ENCODE peak calls at places on chromosomes 11 and 22, in five cellular contexts. D, W, Q, E and M are unnamed samples.

GRCh38 chr11:119055901-119056300 is 1.1 kb downstream of the HYOU1 start:
- DNase-seq in W (no peak), D (no peak), E (no peak), Q (no peak), M (no peak)

GRCh38 chr22:49294656-49295464 is 532.8 kb downstream of the BRD1 start:
- DNase-seq in E (no peak), W (no peak), Q (no peak), D (no peak), M (no peak)

GRCh38 chr22:49600891-49601431 is 226.7 kb downstream of the BRD1 start:
- DNase-seq in W (no peak), E (no peak), Q (no peak), D (no peak), M (no peak)

GRCh38 chr11:130452941-130453340 is 4.5 kb downstream of the ADAMTS15 start:
- DNase-seq in D (no peak), W (no peak), Q (peak), E (no peak), M (no peak)

GRCh38 chr11:65572356-65573043 is at the start of gene FAM89B:
- DNase-seq in D (peak), W (no peak), E (peak), Q (peak), M (no peak)

GRCh38 chr22:36419177-36419911 is 31.6 kb upstream of the MYH9 start:
- DNase-seq in E (peak), W (no peak), D (no peak), Q (peak), M (peak)

GRCh38 chr11:128879817-128880216 is 11.3 kb upstream of the KCNJ5 start:
- DNase-seq in Q (no peak), D (no peak), E (peak), W (no peak), M (no peak)

GRCh38 chr11:131099746-131100145 is 183.5 kb upstream of the SNX19 start:
- DNase-seq in D (no peak), W (no peak), E (no peak), Q (no peak), M (no peak)

GRCh38 chr11:66113132-66113856 is 43.2 kb downstream of the PACS1 start:
- DNase-seq in W (peak), Q (no peak), D (no peak), E (no peak), M (no peak)

GRCh38 chr11:68947151-68947550 is 33.6 kb downstream of the MRGPRD start:
- DNase-seq in Q (no peak), W (no peak), E (no peak), D (no peak), M (no peak)

GRCh38 chr11:59195596-59195995 is 17.1 kb downstream of the MPEG1 start:
- DNase-seq in D (no peak), W (no peak), E (no peak), Q (no peak), M (no peak)

GRCh38 chr11:120302001-120302805 is 22.9 kb upstream of the TLCD5 start:
- DNase-seq in Q (no peak), E (peak), D (no peak), W (no peak), M (no peak)

GRCh38 chr11:63892233-63892632 is 24.7 kb downstream of the RCOR2 start:
- DNase-seq in D (no peak), W (no peak), Q (no peak), E (no peak), M (no peak)

GRCh38 chr11:78040691-78041379 is 17.8 kb upstream of the KCTD14 start:
- DNase-seq in W (no peak), D (no peak), Q (no peak), E (peak), M (no peak)
- TF ChIP-seq CTCF in W (no peak), D (no peak), Q (no peak), E (no peak), M (no peak)

DNA sequence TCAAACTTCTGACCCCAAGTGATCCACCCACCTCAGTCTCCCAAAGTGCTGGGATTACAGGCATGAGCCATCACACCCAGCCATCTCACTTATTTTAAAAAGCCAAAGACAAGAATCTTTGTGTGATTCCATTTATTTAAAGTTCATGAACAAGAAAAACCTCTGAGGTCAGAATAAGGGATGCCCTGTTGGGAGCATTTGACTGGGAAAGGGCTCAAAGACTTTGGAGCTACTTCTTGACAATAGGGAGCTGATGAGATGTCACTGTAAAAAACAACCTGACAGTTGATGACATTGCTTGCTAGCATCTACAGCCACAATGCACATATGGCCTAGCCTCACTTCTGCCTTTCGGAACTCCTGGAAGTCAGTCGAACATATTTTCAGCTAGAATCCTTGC is 5.1 kb upstream of the ZNF280B start:
- DNase-seq in Q (no peak), D (no peak), E (no peak), W (no peak), M (no peak)
- TF ChIP-seq CTCF in Q (no peak), D (no peak), E (no peak), W (no peak), M (no peak)

GRCh38 chr11:44484211-44484610 is 81.3 kb upstream of the CD82 start:
- DNase-seq in W (no peak), Q (no peak), D (peak), E (peak), M (no peak)
- TF ChIP-seq CTCF in W (peak), Q (peak), D (peak), E (peak), M (peak)

DNA sequence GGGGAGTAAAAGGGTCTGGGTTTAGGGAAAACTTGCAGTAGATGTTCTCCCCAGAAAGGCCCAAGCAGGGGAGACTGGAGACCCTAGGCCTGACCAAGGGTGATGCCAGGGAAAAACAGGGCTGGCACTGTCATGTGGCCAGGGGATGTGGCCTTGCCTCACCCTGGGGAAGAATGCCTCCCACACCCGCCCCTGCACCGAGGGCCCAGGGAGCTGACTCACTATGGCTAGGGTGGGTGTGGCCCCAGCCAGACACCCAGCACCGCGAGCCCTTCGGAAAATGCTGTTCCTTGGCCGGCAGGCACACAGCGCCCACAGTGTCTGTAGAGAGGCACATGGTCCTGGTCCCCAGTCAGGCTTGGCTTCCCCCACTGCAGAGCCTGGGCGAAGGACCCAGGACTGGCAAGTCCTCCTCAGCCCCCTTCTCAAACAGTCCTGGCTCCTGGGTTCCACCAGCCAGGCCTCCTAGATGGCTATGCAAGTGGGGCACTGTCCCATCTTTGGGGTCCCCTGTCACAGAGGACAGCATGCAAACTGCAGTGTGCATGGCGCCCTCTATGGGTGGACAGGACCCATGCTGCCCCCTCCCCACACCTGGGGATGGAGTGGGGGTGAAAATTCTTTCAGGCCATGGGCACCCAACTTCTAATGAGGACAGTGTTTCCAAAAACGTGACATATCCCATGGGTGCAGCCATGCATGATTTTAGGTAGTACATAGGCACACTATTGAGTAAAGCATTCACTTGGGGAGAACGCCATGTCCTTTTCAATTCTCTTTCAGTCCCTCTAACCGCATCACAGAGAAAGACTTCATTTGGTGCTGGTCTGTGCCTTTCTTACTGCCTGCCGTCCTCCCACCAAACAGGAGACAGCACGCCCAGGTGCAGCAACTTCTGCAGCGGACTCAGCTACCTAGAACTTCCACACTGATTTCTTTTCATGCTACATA is 15.2 kb downstream of the TMPRSS5 start:
- DNase-seq in W (no peak), E (no peak), Q (no peak), D (peak), M (no peak)
- TF ChIP-seq CTCF in W (peak), E (no peak), Q (peak), D (peak), M (peak)

DNA sequence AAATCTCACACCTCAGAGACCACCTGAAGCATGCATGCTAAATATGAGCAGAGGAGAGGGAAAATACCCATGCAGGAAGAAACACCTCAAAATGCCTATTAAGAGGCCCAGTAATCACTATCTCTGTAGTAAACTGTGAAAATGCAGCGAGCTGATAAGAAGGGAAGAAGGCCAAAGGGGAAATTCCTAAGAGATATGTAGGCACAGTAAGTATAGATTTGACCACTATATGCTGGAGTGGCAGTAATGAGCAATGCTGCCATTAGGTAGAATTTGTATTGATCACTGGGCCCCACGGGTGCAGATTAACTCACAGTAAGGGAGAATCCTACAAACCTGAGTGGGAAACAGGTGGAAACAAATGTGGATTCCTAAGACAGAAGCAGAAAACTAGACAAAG is 1813.1 kb upstream of the RAG2 start:
- DNase-seq in Q (no peak), D (no peak), W (no peak), E (no peak), M (no peak)
- TF ChIP-seq CTCF in Q (no peak), D (peak), W (no peak), E (no peak), M (no peak)

GRCh38 chr11:12306830-12307229 is 70.5 kb upstream of the PARVA start:
- DNase-seq in D (no peak), Q (no peak), E (no peak), W (no peak), M (no peak)

GRCh38 chr11:12298610-12299009 is 78.8 kb upstream of the PARVA start:
- DNase-seq in D (no peak), Q (no peak), W (no peak), E (no peak), M (no peak)

GRCh38 chr11:12303431-12304149 is 73.8 kb upstream of the PARVA start:
- DNase-seq in E (no peak), D (no peak), W (no peak), Q (no peak), M (no peak)

GRCh38 chr11:12301379-12301778 is 76.0 kb upstream of the PARVA start:
- DNase-seq in Q (no peak), E (no peak), W (no peak), D (no peak), M (no peak)
- TF ChIP-seq CTCF in Q (no peak), E (no peak), W (no peak), D (no peak), M (no peak)

GRCh38 chr11:35464308-35464707 is 45.0 kb upstream of the SLC1A2 start:
- DNase-seq in W (no peak), D (no peak), Q (no peak), E (no peak), M (no peak)
- TF ChIP-seq CTCF in W (peak), D (peak), Q (no peak), E (no peak), M (peak)

GRCh38 chr22:23790819-23791736 is 4.3 kb downstream of the SMARCB1 start:
- DNase-seq in Q (peak), D (no peak), W (no peak), E (no peak), M (peak)

GRCh38 chr22:23787910-23788309 is 1.1 kb downstream of the SMARCB1 start:
- DNase-seq in E (no peak), D (no peak), W (no peak), Q (no peak), M (no peak)

GRCh38 chr22:23787600-23787896 is 782 bp downstream of the SMARCB1 start:
- DNase-seq in Q (no peak), D (no peak), W (no peak), E (no peak), M (no peak)

GRCh38 chr22:23789121-23789520 is 2.4 kb downstream of the SMARCB1 start:
- DNase-seq in Q (no peak), D (no peak), W (no peak), E (no peak), M (no peak)

GRCh38 chr22:23789638-23790037 is 2.9 kb downstream of the SMARCB1 start:
- DNase-seq in D (no peak), W (no peak), E (no peak), Q (no peak), M (no peak)
- TF ChIP-seq CTCF in D (peak), W (no peak), E (no peak), Q (no peak), M (no peak)

DNA sequence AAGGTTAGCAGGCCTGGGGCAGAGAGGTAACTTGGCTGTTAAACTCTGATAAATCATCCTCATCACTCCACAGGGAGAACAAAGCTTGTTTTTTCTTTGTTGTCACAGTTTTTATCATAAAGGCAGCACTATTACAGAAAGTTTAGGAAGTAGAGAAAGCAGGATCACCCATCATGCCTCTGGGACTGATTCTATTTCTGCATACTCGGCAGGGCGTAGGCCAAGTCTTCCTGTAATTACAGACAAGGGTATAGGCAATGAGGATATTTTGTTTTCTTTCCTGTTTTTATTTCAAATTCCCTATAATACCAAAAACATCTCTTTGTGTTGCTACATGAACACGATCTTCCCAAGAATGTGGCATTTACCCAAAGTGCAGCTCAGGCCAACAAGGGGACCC is 88.1 kb upstream of the PRDM11 start:
- DNase-seq in E (no peak), D (no peak), Q (no peak), W (no peak), M (no peak)
- TF ChIP-seq CTCF in E (no peak), D (no peak), Q (no peak), W (no peak), M (no peak)

GRCh38 chr22:25774575-25775026 is 32.6 kb downstream of the MYO18B start:
- DNase-seq in W (no peak), E (no peak), D (peak), Q (no peak), M (no peak)
- TF ChIP-seq CTCF in W (peak), E (no peak), D (peak), Q (peak), M (peak)